ENCODE peak calls at places on chromosomes 6 and 20, in ten cellular contexts. I is left ventricle myocardium inferior, N is hepatocyte, O is endothelial cell, B is RWPE1, J is PC-9, K is fibroblast of villous mesenchyme, U is GM10248, F is cardiac fibroblast, C is Caco-2. P is an unnamed sample.

GRCh38 chr6:150492507-150492906 is 107.2 kb upstream of the PLEKHG1 start:
- DNase-seq in B (peak), U (no peak), N (no peak), F (peak), K (no peak), C (peak), O (no peak), J (peak), I (no peak), P (peak)

GRCh38 chr6:26457407-26457795 is 354 bp upstream of the BTN2A1 start:
- DNase-seq in F (no peak), U (no peak), N (peak), I (peak), O (peak), J (no peak), B (no peak), C (no peak), K (no peak), P (no peak)

GRCh38 chr20:13220194-13220856 is 749 bp upstream of the ISM1 start:
- DNase-seq in U (peak), C (peak), B (peak), I (peak), N (peak), O (peak), F (peak), J (peak), K (peak), P (peak)

GRCh38 chr6:70119218-70119835 is 183.6 kb downstream of the COL9A1 start:
- DNase-seq in O (no peak), N (peak), U (no peak), B (no peak), C (no peak), K (no peak), F (no peak), J (no peak), I (no peak), P (no peak)

GRCh38 chr6:1917628-1918371 is 308.1 kb downstream of the FOXC1 start:
- DNase-seq in O (no peak), F (peak), U (no peak), B (peak), K (peak), J (peak), C (no peak), N (peak), I (no peak), P (peak)

GRCh38 chr20:23049933-23050838 is 714 bp upstream of the THBD start:
- DNase-seq in F (peak), U (no peak), C (no peak), I (peak), J (peak), N (peak), O (peak), K (no peak), B (peak), P (peak)

GRCh38 chr20:50824137-50824536 is 29.3 kb downstream of the BCAS4 start:
- DNase-seq in F (peak), N (no peak), I (no peak), K (peak), J (peak), C (no peak), O (no peak), U (no peak), B (no peak), P (peak)

GRCh38 chr6:30763618-30764489 is 19.5 kb upstream of the IER3 start:
- DNase-seq in C (peak), F (peak), O (no peak), I (no peak), N (peak), U (peak), J (no peak), B (no peak), K (no peak), P (peak)

GRCh38 chr6:99745651-99746050 is 139.0 kb downstream of the PRDM13 start:
- DNase-seq in O (no peak), U (no peak), N (no peak), B (peak), C (no peak), F (peak), K (no peak), I (no peak), J (peak), P (no peak)

GRCh38 chr6:57013501-57013900 is 33.0 kb upstream of the KIAA1586 start:
- DNase-seq in C (no peak), F (peak), N (peak), I (no peak), U (no peak), O (no peak), B (peak), J (peak), K (peak), P (no peak)

GRCh38 chr6:16949696-16950095 is 152.2 kb upstream of the STMND1 start:
- DNase-seq in B (no peak), K (peak), J (no peak), O (no peak), C (no peak), F (no peak), I (no peak), U (no peak), N (no peak), P (no peak)

GRCh38 chr6:99605074-99605726 is 1.4 kb upstream of the PRDM13 start:
- DNase-seq in C (no peak), B (no peak), O (no peak), K (no peak), U (no peak), F (no peak), I (no peak), J (no peak), N (no peak), P (no peak)

GRCh38 chr20:19991826-19992225 is 25.3 kb upstream of the NAA20 start:
- DNase-seq in I (no peak), J (no peak), N (no peak), K (no peak), C (no peak), O (no peak), U (no peak), F (no peak), B (no peak), P (no peak)

GRCh38 chr6:163580311-163581030 is 166.0 kb downstream of the QKI start:
- DNase-seq in U (no peak), J (no peak), N (no peak), K (no peak), B (no peak), O (no peak), C (no peak), I (no peak), F (no peak), P (no peak)

GRCh38 chr6:163579111-163579879 is 164.8 kb downstream of the QKI start:
- DNase-seq in J (no peak), N (no peak), B (no peak), F (peak), O (no peak), U (no peak), C (no peak), K (peak), I (peak), P (no peak)

GRCh38 chr6:163577404-163577803 is 162.9 kb downstream of the QKI start:
- DNase-seq in N (no peak), U (no peak), K (no peak), F (no peak), O (no peak), B (no peak), I (no peak), C (no peak), J (no peak), P (no peak)

GRCh38 chr6:163583558-163583957 is 169.0 kb downstream of the QKI start:
- DNase-seq in F (no peak), J (no peak), B (no peak), N (no peak), U (no peak), K (no peak), I (no peak), C (peak), O (no peak), P (no peak)

DNA sequence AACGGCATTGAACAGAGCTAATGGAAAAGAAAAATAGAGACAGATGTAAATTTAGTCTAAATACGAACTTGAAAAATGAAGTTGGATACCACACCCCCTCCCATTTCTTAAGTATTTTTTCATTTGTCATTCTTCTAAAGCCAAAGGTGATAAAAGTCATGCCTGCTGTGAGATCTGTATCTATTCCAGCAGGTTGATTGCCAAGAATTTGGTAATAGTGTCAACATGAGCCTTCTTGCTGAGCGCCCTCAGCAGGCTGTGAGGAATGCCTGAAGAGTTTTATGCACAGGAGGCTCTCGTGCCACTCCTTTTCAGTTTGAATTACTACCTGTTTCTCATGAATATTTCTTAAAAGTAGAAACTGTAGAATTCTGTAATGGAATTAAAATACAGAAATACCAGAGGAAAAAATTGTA is 165.4 kb downstream of the QKI start:
- DNase-seq in C (no peak), I (no peak), K (peak), N (no peak), U (no peak), B (no peak), J (no peak), F (peak), O (no peak), P (no peak)
- TF ChIP-seq CTCF in C (no peak), I (no peak), K (no peak), N (no peak), U (no peak), B (peak), J (no peak), F (no peak), O (no peak), P (no peak)

DNA sequence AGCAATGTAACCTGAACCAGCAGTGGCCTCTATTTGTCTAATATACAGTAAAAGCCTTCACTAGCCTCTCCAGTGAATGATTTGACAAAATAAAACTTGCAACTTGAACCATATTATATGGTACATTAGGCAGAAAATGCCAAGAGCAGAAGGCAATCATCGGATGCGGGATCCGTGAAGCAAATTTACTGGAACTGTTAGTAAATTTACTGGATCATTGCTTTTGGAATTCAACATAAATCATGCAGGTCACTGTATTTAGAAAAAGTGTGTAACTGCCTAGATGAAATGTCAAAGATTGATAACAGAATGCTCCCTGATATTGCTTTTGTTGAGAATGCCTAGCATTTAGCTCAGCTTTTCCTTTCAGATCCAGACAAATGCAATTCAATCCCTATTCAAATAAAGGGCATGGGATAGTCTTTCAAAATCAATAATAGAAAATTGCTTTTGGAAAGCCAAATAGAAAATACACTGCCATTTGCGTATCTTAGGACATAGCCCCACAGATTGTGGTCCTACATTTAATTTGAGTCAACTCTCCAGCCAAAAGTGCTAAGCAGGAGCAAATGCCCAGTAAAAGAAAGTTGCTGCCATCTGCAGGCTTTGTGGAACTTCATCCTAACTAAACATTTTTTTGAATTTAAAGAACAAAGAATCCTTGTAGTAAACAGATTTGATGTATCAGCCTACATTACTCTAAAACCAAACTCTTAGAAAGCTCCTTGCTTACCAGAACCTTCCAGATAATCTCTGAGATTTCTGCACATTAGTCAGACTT is 109.5 kb upstream of the HSF2 start:
- DNase-seq in U (no peak), N (peak), B (no peak), I (no peak), F (peak), O (peak), C (no peak), J (no peak), K (peak), P (peak)
- TF ChIP-seq CTCF in U (no peak), N (peak), B (no peak), I (peak), F (no peak), O (no peak), C (no peak), J (peak), K (peak), P (no peak)

GRCh38 chr6:54217018-54217417 is 91.2 kb upstream of the TINAG start:
- DNase-seq in K (no peak), N (no peak), C (no peak), U (no peak), I (no peak), B (no peak), O (no peak), F (no peak), J (no peak), P (no peak)
- TF ChIP-seq CTCF in K (no peak), N (no peak), C (no peak), U (no peak), I (no peak), B (no peak), O (no peak), F (no peak), J (no peak), P (no peak)

GRCh38 chr6:127191716-127192115 is 73.2 kb downstream of the RSPO3 start:
- DNase-seq in N (no peak), B (no peak), C (no peak), O (no peak), U (no peak), K (no peak), J (no peak), F (peak), I (no peak), P (no peak)

GRCh38 chr6:127186889-127187288 is 68.4 kb downstream of the RSPO3 start:
- DNase-seq in U (peak), F (peak), O (peak), B (no peak), C (peak), K (no peak), N (peak), I (peak), J (peak), P (peak)

GRCh38 chr6:127185410-127185809 is 66.9 kb downstream of the RSPO3 start:
- DNase-seq in F (no peak), O (no peak), C (no peak), K (no peak), I (no peak), J (no peak), B (no peak), N (no peak), U (no peak), P (no peak)

GRCh38 chr6:127190552-127190951 is 72.1 kb downstream of the RSPO3 start:
- DNase-seq in F (peak), O (no peak), B (peak), K (peak), C (no peak), N (peak), I (no peak), J (no peak), U (no peak), P (no peak)

GRCh38 chr6:127188752-127189151 is 70.3 kb downstream of the RSPO3 start:
- DNase-seq in J (no peak), B (no peak), N (no peak), F (no peak), I (no peak), K (no peak), C (no peak), O (no peak), U (no peak), P (no peak)
- TF ChIP-seq CTCF in J (no peak), B (no peak), N (no peak), F (no peak), I (no peak), K (no peak), C (no peak), O (no peak), U (no peak), P (no peak)

GRCh38 chr6:109050447-109051102 is 44.1 kb downstream of the SESN1 start:
- DNase-seq in C (no peak), J (no peak), I (no peak), F (no peak), O (no peak), N (no peak), B (no peak), U (no peak), K (no peak), P (no peak)

GRCh38 chr6:109053285-109053684 is 41.4 kb downstream of the SESN1 start:
- DNase-seq in K (no peak), O (no peak), U (no peak), N (no peak), C (no peak), J (no peak), I (no peak), B (no peak), F (no peak), P (no peak)

GRCh38 chr6:109052852-109053251 is 41.8 kb downstream of the SESN1 start:
- DNase-seq in K (no peak), J (no peak), N (no peak), U (no peak), C (no peak), F (no peak), I (no peak), O (no peak), B (no peak), P (no peak)

GRCh38 chr6:109051301-109051700 is 43.3 kb downstream of the SESN1 start:
- DNase-seq in N (no peak), K (no peak), F (no peak), O (no peak), J (no peak), C (no peak), B (no peak), U (no peak), I (no peak), P (no peak)

GRCh38 chr6:109052015-109052651 is 42.5 kb downstream of the SESN1 start:
- DNase-seq in B (no peak), U (no peak), K (no peak), I (no peak), C (no peak), J (no peak), N (no peak), O (no peak), F (no peak), P (no peak)
- TF ChIP-seq CTCF in B (no peak), U (no peak), K (no peak), I (no peak), C (no peak), J (no peak), N (no peak), O (no peak), F (no peak), P (no peak)

GRCh38 chr20:17137692-17138091 is 89.1 kb upstream of the PCSK2 start:
- DNase-seq in B (no peak), C (no peak), J (no peak), U (no peak), F (no peak), N (no peak), I (no peak), O (no peak), K (no peak), P (no peak)
- TF ChIP-seq CTCF in B (no peak), C (no peak), J (no peak), U (no peak), F (no peak), N (no peak), I (no peak), O (no peak), K (no peak), P (no peak)

GRCh38 chr6:43355862-43356590 is 13.4 kb downstream of the ZNF318 start:
- DNase-seq in B (no peak), N (peak), U (no peak), O (no peak), J (no peak), I (no peak), K (no peak), F (peak), C (no peak), P (peak)
- TF ChIP-seq CTCF in B (no peak), N (peak), U (peak), O (no peak), J (peak), I (peak), K (peak), F (peak), C (peak), P (no peak)